ENCODE peak calls at places on chromosomes 16 and 17, in eight cellular contexts. One of them, this sample, is unnamed.
A peak's percentile ranks its signal among the peaks of the same experiment; 100 is the strongest.

GRCh38 chr17:69414408-69415274 is at the start of gene MAP2K6:
- DNase-seq in stromal cell of bone marrow: peak; percentile 45
- DNase-seq in GM12891: peak; percentile 44
- DNase-seq in kidney tubule cell: peak; percentile 65
- DNase-seq in NCI-H345: peak; percentile 70
- DNase-seq in activated gamma-delta T cell treated with anti-CD3 and anti-CD28 coated beads, Interleukin-2, amount 50 U/mL, for 16 hours: peak; percentile 64
- DNase-seq in activated B cell treated with CpG ODN at 0.5 μM for 24 hours: peak; percentile 63
- DNase-seq in left cardiac atrium: peak; percentile 90
- DNase-seq in this sample: peak; percentile 80

GRCh38 chr17:78040561-78041400 is 82.3 kb downstream of the TNRC6C start:
- DNase-seq in kidney tubule cell: peak; percentile 28
- DNase-seq in left cardiac atrium: peak; percentile 64
- DNase-seq in stromal cell of bone marrow: no peak
- DNase-seq in activated B cell treated with CpG ODN at 0.5 μM for 24 hours: no peak
- DNase-seq in NCI-H345: peak; percentile 86
- DNase-seq in GM12891: peak; percentile 39
- DNase-seq in activated gamma-delta T cell treated with anti-CD3 and anti-CD28 coated beads, Interleukin-2, amount 50 U/mL, for 16 hours: no peak
- DNase-seq in this sample: peak; percentile 59

GRCh38 chr17:59027750-59028149 is 78.9 kb downstream of the TRIM37 start:
- DNase-seq in activated B cell treated with CpG ODN at 0.5 μM for 24 hours: no peak
- DNase-seq in left cardiac atrium: no peak
- DNase-seq in kidney tubule cell: no peak
- DNase-seq in GM12891: no peak
- DNase-seq in stromal cell of bone marrow: no peak
- DNase-seq in activated gamma-delta T cell treated with anti-CD3 and anti-CD28 coated beads, Interleukin-2, amount 50 U/mL, for 16 hours: no peak
- DNase-seq in NCI-H345: no peak
- DNase-seq in this sample: no peak

GRCh38 chr16:1991135-1991551 is 1.4 kb downstream of the SYNGR3 start:
- DNase-seq in left cardiac atrium: no peak
- DNase-seq in activated gamma-delta T cell treated with anti-CD3 and anti-CD28 coated beads, Interleukin-2, amount 50 U/mL, for 16 hours: no peak
- DNase-seq in kidney tubule cell: peak; percentile 31
- DNase-seq in NCI-H345: no peak
- DNase-seq in stromal cell of bone marrow: no peak
- DNase-seq in GM12891: no peak
- DNase-seq in activated B cell treated with CpG ODN at 0.5 μM for 24 hours: peak; percentile 57
- DNase-seq in this sample: no peak

GRCh38 chr17:21214777-21215541 is 998 bp upstream of the TMEM11 start:
- DNase-seq in activated gamma-delta T cell treated with anti-CD3 and anti-CD28 coated beads, Interleukin-2, amount 50 U/mL, for 16 hours: no peak
- DNase-seq in kidney tubule cell: no peak
- DNase-seq in activated B cell treated with CpG ODN at 0.5 μM for 24 hours: no peak
- DNase-seq in stromal cell of bone marrow: no peak
- DNase-seq in GM12891: no peak
- DNase-seq in NCI-H345: no peak
- DNase-seq in left cardiac atrium: no peak
- DNase-seq in this sample: no peak

GRCh38 chr17:76710863-76711611 is at the start of gene MXRA7:
- DNase-seq in left cardiac atrium: peak; percentile 80
- DNase-seq in stromal cell of bone marrow: no peak
- DNase-seq in kidney tubule cell: peak; percentile 77
- DNase-seq in activated gamma-delta T cell treated with anti-CD3 and anti-CD28 coated beads, Interleukin-2, amount 50 U/mL, for 16 hours: peak; percentile 50
- DNase-seq in GM12891: peak; percentile 58
- DNase-seq in activated B cell treated with CpG ODN at 0.5 μM for 24 hours: peak; percentile 73
- DNase-seq in NCI-H345: peak; percentile 79
- DNase-seq in this sample: peak; percentile 62

GRCh38 chr17:78375401-78376079 is 2.9 kb upstream of the PGS1 start:
- DNase-seq in stromal cell of bone marrow: peak; percentile 94
- DNase-seq in left cardiac atrium: peak; percentile 72
- DNase-seq in kidney tubule cell: peak; percentile 97
- DNase-seq in GM12891: no peak
- DNase-seq in activated gamma-delta T cell treated with anti-CD3 and anti-CD28 coated beads, Interleukin-2, amount 50 U/mL, for 16 hours: no peak
- DNase-seq in NCI-H345: no peak
- DNase-seq in activated B cell treated with CpG ODN at 0.5 μM for 24 hours: no peak
- DNase-seq in this sample: peak; percentile 96

GRCh38 chr17:79622201-79622601 is 11.3 kb upstream of the RBFOX3 start:
- DNase-seq in NCI-H345: no peak
- DNase-seq in left cardiac atrium: peak; percentile 3
- DNase-seq in activated gamma-delta T cell treated with anti-CD3 and anti-CD28 coated beads, Interleukin-2, amount 50 U/mL, for 16 hours: no peak
- DNase-seq in activated B cell treated with CpG ODN at 0.5 μM for 24 hours: no peak
- DNase-seq in GM12891: no peak
- DNase-seq in stromal cell of bone marrow: no peak
- DNase-seq in kidney tubule cell: no peak
- DNase-seq in this sample: no peak

GRCh38 chr16:3650631-3651265 is 3.7 kb upstream of the DNASE1 start:
- DNase-seq in stromal cell of bone marrow: no peak
- DNase-seq in kidney tubule cell: no peak
- DNase-seq in GM12891: no peak
- DNase-seq in left cardiac atrium: no peak
- DNase-seq in activated gamma-delta T cell treated with anti-CD3 and anti-CD28 coated beads, Interleukin-2, amount 50 U/mL, for 16 hours: no peak
- DNase-seq in NCI-H345: no peak
- DNase-seq in activated B cell treated with CpG ODN at 0.5 μM for 24 hours: no peak
- DNase-seq in this sample: no peak

GRCh38 chr16:73064227-73064995 is 16.5 kb upstream of the ZFHX3 start:
- DNase-seq in left cardiac atrium: peak; percentile 61
- DNase-seq in kidney tubule cell: peak; percentile 53
- DNase-seq in activated B cell treated with CpG ODN at 0.5 μM for 24 hours: no peak
- DNase-seq in stromal cell of bone marrow: no peak
- DNase-seq in GM12891: peak; percentile 36
- DNase-seq in activated gamma-delta T cell treated with anti-CD3 and anti-CD28 coated beads, Interleukin-2, amount 50 U/mL, for 16 hours: no peak
- DNase-seq in NCI-H345: no peak
- DNase-seq in this sample: peak; percentile 68

GRCh38 chr17:50170662-50171370 is 5.0 kb downstream of the SGCA start:
- DNase-seq in left cardiac atrium: no peak
- DNase-seq in activated B cell treated with CpG ODN at 0.5 μM for 24 hours: no peak
- DNase-seq in activated gamma-delta T cell treated with anti-CD3 and anti-CD28 coated beads, Interleukin-2, amount 50 U/mL, for 16 hours: no peak
- DNase-seq in stromal cell of bone marrow: no peak
- DNase-seq in GM12891: no peak
- DNase-seq in kidney tubule cell: peak; percentile 57
- DNase-seq in NCI-H345: no peak
- DNase-seq in this sample: no peak

GRCh38 chr17:66268247-66268927 is 34.0 kb upstream of the PRKCA start:
- DNase-seq in kidney tubule cell: peak; percentile 75
- DNase-seq in activated gamma-delta T cell treated with anti-CD3 and anti-CD28 coated beads, Interleukin-2, amount 50 U/mL, for 16 hours: no peak
- DNase-seq in NCI-H345: no peak
- DNase-seq in left cardiac atrium: no peak
- DNase-seq in activated B cell treated with CpG ODN at 0.5 μM for 24 hours: no peak
- DNase-seq in stromal cell of bone marrow: peak; percentile 71
- DNase-seq in GM12891: no peak
- DNase-seq in this sample: peak; percentile 80

GRCh38 chr16:57720142-57720575 is 15.4 kb upstream of the KATNB1 start:
- DNase-seq in activated gamma-delta T cell treated with anti-CD3 and anti-CD28 coated beads, Interleukin-2, amount 50 U/mL, for 16 hours: peak; percentile 24
- DNase-seq in GM12891: no peak
- DNase-seq in activated B cell treated with CpG ODN at 0.5 μM for 24 hours: no peak
- DNase-seq in NCI-H345: peak; percentile 4
- DNase-seq in kidney tubule cell: peak; percentile 72
- DNase-seq in stromal cell of bone marrow: no peak
- DNase-seq in left cardiac atrium: peak; percentile 50
- DNase-seq in this sample: peak; percentile 50

GRCh38 chr17:45792995-45793755 is 9.1 kb downstream of the CRHR1 start:
- DNase-seq in stromal cell of bone marrow: no peak
- DNase-seq in GM12891: no peak
- DNase-seq in kidney tubule cell: no peak
- DNase-seq in NCI-H345: no peak
- DNase-seq in activated B cell treated with CpG ODN at 0.5 μM for 24 hours: no peak
- DNase-seq in left cardiac atrium: peak; percentile 28
- DNase-seq in activated gamma-delta T cell treated with anti-CD3 and anti-CD28 coated beads, Interleukin-2, amount 50 U/mL, for 16 hours: no peak
- DNase-seq in this sample: no peak

GRCh38 chr16:48503779-48504178 is 106.2 kb downstream of the N4BP1 start:
- DNase-seq in NCI-H345: no peak
- DNase-seq in kidney tubule cell: no peak
- DNase-seq in activated B cell treated with CpG ODN at 0.5 μM for 24 hours: no peak
- DNase-seq in activated gamma-delta T cell treated with anti-CD3 and anti-CD28 coated beads, Interleukin-2, amount 50 U/mL, for 16 hours: no peak
- DNase-seq in GM12891: no peak
- DNase-seq in left cardiac atrium: peak; percentile 54
- DNase-seq in stromal cell of bone marrow: peak; percentile 67
- DNase-seq in this sample: peak; percentile 85

GRCh38 chr16:1541293-1542165 is 8.1 kb downstream of the TMEM204 start:
- DNase-seq in GM12891: no peak
- DNase-seq in activated B cell treated with CpG ODN at 0.5 μM for 24 hours: no peak
- DNase-seq in NCI-H345: no peak
- DNase-seq in kidney tubule cell: no peak
- DNase-seq in activated gamma-delta T cell treated with anti-CD3 and anti-CD28 coated beads, Interleukin-2, amount 50 U/mL, for 16 hours: no peak
- DNase-seq in left cardiac atrium: no peak
- DNase-seq in stromal cell of bone marrow: no peak
- DNase-seq in this sample: no peak

GRCh38 chr16:69859105-69859969 is 91.8 kb upstream of the CLEC18A start:
- DNase-seq in kidney tubule cell: peak; percentile 40
- DNase-seq in activated gamma-delta T cell treated with anti-CD3 and anti-CD28 coated beads, Interleukin-2, amount 50 U/mL, for 16 hours: no peak
- DNase-seq in GM12891: no peak
- DNase-seq in activated B cell treated with CpG ODN at 0.5 μM for 24 hours: no peak
- DNase-seq in stromal cell of bone marrow: no peak
- DNase-seq in left cardiac atrium: peak; percentile 34
- DNase-seq in NCI-H345: no peak
- DNase-seq in this sample: no peak

GRCh38 chr17:36992701-36993100 is 43.9 kb downstream of the AATF start:
- DNase-seq in stromal cell of bone marrow: no peak
- DNase-seq in kidney tubule cell: peak; percentile 18
- DNase-seq in left cardiac atrium: no peak
- DNase-seq in NCI-H345: no peak
- DNase-seq in GM12891: no peak
- DNase-seq in activated gamma-delta T cell treated with anti-CD3 and anti-CD28 coated beads, Interleukin-2, amount 50 U/mL, for 16 hours: no peak
- DNase-seq in activated B cell treated with CpG ODN at 0.5 μM for 24 hours: no peak
- DNase-seq in this sample: no peak

GRCh38 chr16:2388875-2389433 is 40.3 kb upstream of the CCNF start:
- DNase-seq in activated B cell treated with CpG ODN at 0.5 μM for 24 hours: no peak
- DNase-seq in GM12891: no peak
- DNase-seq in activated gamma-delta T cell treated with anti-CD3 and anti-CD28 coated beads, Interleukin-2, amount 50 U/mL, for 16 hours: no peak
- DNase-seq in NCI-H345: peak; percentile 76
- DNase-seq in left cardiac atrium: no peak
- DNase-seq in stromal cell of bone marrow: peak; percentile 92
- DNase-seq in kidney tubule cell: peak; percentile 75
- DNase-seq in this sample: peak; percentile 92

GRCh38 chr17:21353326-21354010 is 22.7 kb upstream of the KCNJ12 start:
- DNase-seq in activated gamma-delta T cell treated with anti-CD3 and anti-CD28 coated beads, Interleukin-2, amount 50 U/mL, for 16 hours: no peak
- DNase-seq in NCI-H345: no peak
- DNase-seq in GM12891: no peak
- DNase-seq in activated B cell treated with CpG ODN at 0.5 μM for 24 hours: no peak
- DNase-seq in kidney tubule cell: no peak
- DNase-seq in left cardiac atrium: no peak
- DNase-seq in stromal cell of bone marrow: no peak
- DNase-seq in this sample: no peak

GRCh38 chr17:72192409-72193192 is 71.8 kb downstream of the SOX9 start:
- DNase-seq in NCI-H345: no peak
- DNase-seq in GM12891: no peak
- DNase-seq in stromal cell of bone marrow: peak; percentile 87
- DNase-seq in kidney tubule cell: peak; percentile 67
- DNase-seq in activated gamma-delta T cell treated with anti-CD3 and anti-CD28 coated beads, Interleukin-2, amount 50 U/mL, for 16 hours: no peak
- DNase-seq in left cardiac atrium: peak; percentile 71
- DNase-seq in activated B cell treated with CpG ODN at 0.5 μM for 24 hours: no peak
- DNase-seq in this sample: peak; percentile 52

GRCh38 chr16:74107795-74108610 is 188.6 kb upstream of the PSMD7 start:
- DNase-seq in kidney tubule cell: peak; percentile 64
- DNase-seq in activated B cell treated with CpG ODN at 0.5 μM for 24 hours: no peak
- DNase-seq in NCI-H345: no peak
- DNase-seq in left cardiac atrium: no peak
- DNase-seq in activated gamma-delta T cell treated with anti-CD3 and anti-CD28 coated beads, Interleukin-2, amount 50 U/mL, for 16 hours: no peak
- DNase-seq in GM12891: peak; percentile 11
- DNase-seq in stromal cell of bone marrow: no peak
- DNase-seq in this sample: no peak

GRCh38 chr17:40542562-40543411 is 22.5 kb downstream of the CCR7 start:
- DNase-seq in activated B cell treated with CpG ODN at 0.5 μM for 24 hours: peak; percentile 40
- DNase-seq in NCI-H345: no peak
- DNase-seq in stromal cell of bone marrow: peak; percentile 99
- DNase-seq in activated gamma-delta T cell treated with anti-CD3 and anti-CD28 coated beads, Interleukin-2, amount 50 U/mL, for 16 hours: no peak
- DNase-seq in kidney tubule cell: no peak
- DNase-seq in left cardiac atrium: peak; percentile 90
- DNase-seq in GM12891: no peak
- DNase-seq in this sample: peak; percentile 98

This sample was measured in astrocyte of the spinal cord.